ENCODE peak calls at places on chromosomes 5 and 9, in five cellular contexts. A, H, T, G and B are unnamed samples.

GRCh38 chr5:29077451-29077850 is 2039.1 kb upstream of the CDH9 start:
- DNase-seq in H (no peak), G (no peak), A (no peak), T (peak; percentile 1), B (no peak)

GRCh38 chr5:16345454-16345853 is 120.1 kb downstream of the ZNF622 start:
- DNase-seq in T (no peak), G (peak; percentile 35), A (peak; percentile 21), H (no peak), B (no peak)

GRCh38 chr9:104783588-104783987 is 19.7 kb downstream of the NIPSNAP3B start:
- DNase-seq in T (no peak), A (peak; percentile 34), H (no peak), G (no peak), B (no peak)

GRCh38 chr5:171363846-171364245 is 23.8 kb upstream of the NPM1 start:
- DNase-seq in T (no peak), H (no peak), A (no peak), G (no peak), B (no peak)

GRCh38 chr5:159133041-159133741 is 33.5 kb upstream of the EBF1 start:
- DNase-seq in T (peak; percentile 38), A (peak; percentile 90), G (peak; percentile 56), H (peak; percentile 68), B (peak; percentile 62)

GRCh38 chr5:62268239-62268638 is 37.8 kb upstream of the KIF2A start:
- DNase-seq in T (peak; percentile 93), G (peak; percentile 8), H (peak; percentile 47), A (no peak), B (peak; percentile 25)

GRCh38 chr9:118529624-118530214 is 825.5 kb downstream of the TLR4 start:
- DNase-seq in T (no peak), G (no peak), A (peak; percentile 8), H (no peak), B (no peak)

GRCh38 chr5:117587111-117587510 is 1012.5 kb upstream of the SEMA6A start:
- DNase-seq in A (no peak), T (no peak), H (no peak), G (no peak), B (no peak)

GRCh38 chr5:146248536-146248935 is 45.1 kb downstream of the RBM27 start:
- DNase-seq in H (no peak), A (no peak), T (no peak), G (no peak), B (no peak)

GRCh38 chr9:4084440-4084818 is 215.4 kb downstream of the GLIS3 start:
- DNase-seq in T (no peak), G (no peak), A (no peak), H (peak; percentile 58), B (no peak)

GRCh38 chr5:177310757-177311173 is 933 bp downstream of the MXD3 start:
- DNase-seq in G (peak; percentile 67), A (peak; percentile 16), T (peak; percentile 20), H (no peak), B (peak; percentile 71)

GRCh38 chr5:98227489-98227888 is 546.0 kb upstream of the RGMB start:
- DNase-seq in T (no peak), H (no peak), A (no peak), G (no peak), B (no peak)

GRCh38 chr5:81450940-81451339 is 57.0 kb upstream of the ACOT12 start:
- DNase-seq in G (peak; percentile 29), T (peak; percentile 76), H (peak; percentile 48), A (peak; percentile 49), B (peak; percentile 24)

GRCh38 chr9:127642047-127642740 is 30.1 kb downstream of the STXBP1 start:
- DNase-seq in H (no peak), T (no peak), A (no peak), G (no peak), B (peak; percentile 26)

GRCh38 chr5:88544616-88545150 is 276.0 kb upstream of the TMEM161B start:
- DNase-seq in A (no peak), T (no peak), H (peak; percentile 6), G (no peak), B (no peak)

GRCh38 chr5:150623152-150623877 is 17.1 kb upstream of the SYNPO start:
- DNase-seq in G (no peak), H (no peak), A (no peak), T (no peak), B (no peak)

GRCh38 chr5:17248999-17249634 is 31.7 kb downstream of the BASP1 start:
- DNase-seq in T (peak; percentile 96), A (peak; percentile 98), G (no peak), H (peak; percentile 99), B (peak; percentile 65)

GRCh38 chr5:116444373-116445058 is 130.1 kb downstream of the SEMA6A start:
- DNase-seq in H (no peak), A (no peak), T (no peak), G (no peak), B (no peak)

GRCh38 chr9:127915325-127915752 is 1.5 kb downstream of the ST6GALNAC4 start:
- DNase-seq in T (no peak), A (peak; percentile 25), H (no peak), G (no peak), B (no peak)

GRCh38 chr5:144206136-144206535 is 35.5 kb downstream of the KCTD16 start:
- DNase-seq in A (peak; percentile 42), G (no peak), H (peak; percentile 37), T (no peak), B (no peak)

GRCh38 chr9:109499061-109499630 is 1.0 kb upstream of the PTPN3 start:
- DNase-seq in H (no peak), A (no peak), G (peak; percentile 27), T (no peak), B (no peak)

GRCh38 chr9:27184556-27185351 is 75.7 kb downstream of the TEK start:
- DNase-seq in T (no peak), H (no peak), A (peak; percentile 76), G (no peak), B (peak; percentile 92)

GRCh38 chr9:89442501-89442978 is 55.4 kb downstream of the SEMA4D start:
- DNase-seq in G (no peak), H (no peak), T (no peak), A (no peak), B (no peak)

GRCh38 chr5:55934117-55934613 is 60.6 kb downstream of the IL6ST start:
- DNase-seq in A (no peak), T (peak; percentile 8), H (peak; percentile 14), G (no peak), B (no peak)

GRCh38 chr9:136115206-136115605 is 3.5 kb downstream of the TMEM250 start:
- DNase-seq in T (no peak), H (no peak), G (no peak), A (no peak), B (no peak)

GRCh38 chr5:23169660-23170416 is 316.7 kb upstream of the CDH12 start:
- DNase-seq in T (no peak), H (no peak), A (no peak), G (peak; percentile 69), B (no peak)

GRCh38 chr9:134872482-134873231 is 8.0 kb upstream of the FCN2 start:
- DNase-seq in A (no peak), H (no peak), T (no peak), G (no peak), B (no peak)

GRCh38 chr5:124641154-124641792 is 105.2 kb downstream of the ZNF608 start:
- DNase-seq in A (no peak), T (no peak), G (no peak), H (no peak), B (no peak)

DNA sequence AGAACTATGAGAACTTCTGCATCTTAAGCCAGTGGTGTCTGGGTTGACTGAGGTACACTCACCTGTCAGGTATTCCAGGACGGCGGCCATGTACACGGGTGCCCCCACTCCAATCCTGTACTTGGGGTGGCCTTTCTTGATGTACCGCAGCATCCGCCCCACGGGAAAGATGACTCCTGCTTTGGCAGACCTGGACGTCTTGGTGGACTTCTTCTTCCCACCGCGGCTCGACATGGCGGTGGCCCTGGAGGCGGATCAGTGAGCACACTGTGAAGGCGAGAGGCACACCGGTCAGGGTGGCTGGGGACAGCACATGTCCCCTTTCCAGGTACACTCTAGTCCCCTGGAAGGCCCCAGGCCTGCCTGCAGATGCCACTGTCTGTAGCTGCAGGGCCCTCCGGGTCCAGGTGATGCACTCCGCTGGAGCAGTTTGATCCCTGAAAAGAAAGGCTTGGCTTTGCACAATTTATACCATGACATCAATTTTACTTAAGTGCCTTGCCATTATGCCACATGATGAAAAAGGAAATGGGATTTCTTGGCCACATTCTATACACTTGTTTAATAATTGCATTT is 10.1 kb downstream of the MACROH2A1 start:
- DNase-seq in A (no peak), H (no peak), G (no peak), T (no peak), B (no peak)
- H3K4me2 ChIP-seq in A (no peak overlapping the region), H (no peak overlapping the region), G (no peak overlapping the region), T (no peak overlapping the region), B (no peak overlapping the region)

GRCh38 chr5:180020176-180020575 is 51.4 kb downstream of the RNF130 start:
- DNase-seq in H (no peak), A (no peak), T (no peak), G (no peak), B (no peak)
- H3K4me2 ChIP-seq in H (no peak overlapping the region), A (no peak overlapping the region), T (no peak overlapping the region), G (no peak overlapping the region), B (no peak overlapping the region)

GRCh38 chr5:127796207-127796606 is 93.0 kb downstream of the CCDC192 start:
- DNase-seq in A (no peak), T (no peak), G (no peak), H (no peak), B (no peak)

GRCh38 chr5:127793879-127794278 is 90.7 kb downstream of the CCDC192 start:
- DNase-seq in A (no peak), G (no peak), H (no peak), T (no peak), B (no peak)

GRCh38 chr5:127802477-127802865 is 99.3 kb downstream of the CCDC192 start:
- DNase-seq in A (peak; percentile 42), G (no peak), H (peak; percentile 43), T (no peak), B (no peak)

GRCh38 chr5:127801751-127802476 is 98.7 kb downstream of the CCDC192 start:
- DNase-seq in G (no peak), H (peak; percentile 68), A (peak; percentile 59), T (no peak), B (peak; percentile 71)

DNA sequence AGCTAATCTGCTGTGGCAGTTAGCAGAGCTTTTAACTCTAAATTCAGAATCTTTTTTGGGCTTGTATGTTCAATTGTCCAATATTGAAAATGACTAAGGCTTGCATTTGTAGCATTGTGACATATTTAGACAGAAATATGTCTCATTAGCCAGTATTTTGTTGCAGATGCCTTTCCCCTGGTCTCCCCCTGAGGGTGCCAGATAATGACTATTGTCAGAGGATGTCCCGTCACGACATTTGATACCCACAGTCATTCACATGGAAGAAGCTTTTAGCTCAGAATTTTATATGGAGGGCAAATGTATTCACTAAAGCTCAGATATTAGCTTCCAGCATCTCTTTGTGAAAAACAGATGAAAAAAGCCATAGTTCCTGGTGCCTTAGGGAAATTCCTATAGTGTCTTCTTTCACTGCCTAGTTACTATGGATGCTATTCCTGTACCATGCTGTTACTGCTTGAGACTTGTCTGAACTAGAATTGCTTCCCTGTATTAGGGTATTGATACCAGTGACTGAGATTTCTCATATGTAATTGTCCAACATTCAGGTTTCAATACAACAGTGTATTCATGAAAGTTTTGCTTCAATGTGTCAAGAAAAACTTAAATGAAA is 96.2 kb downstream of the CCDC192 start:
- DNase-seq in T (no peak), H (no peak), A (no peak), G (no peak), B (no peak)
- H3K4me2 ChIP-seq in T (no peak overlapping the region), H (no peak overlapping the region), A (no peak overlapping the region), G (peak overlapping the region; percentile 8), B (no peak overlapping the region)

DNA sequence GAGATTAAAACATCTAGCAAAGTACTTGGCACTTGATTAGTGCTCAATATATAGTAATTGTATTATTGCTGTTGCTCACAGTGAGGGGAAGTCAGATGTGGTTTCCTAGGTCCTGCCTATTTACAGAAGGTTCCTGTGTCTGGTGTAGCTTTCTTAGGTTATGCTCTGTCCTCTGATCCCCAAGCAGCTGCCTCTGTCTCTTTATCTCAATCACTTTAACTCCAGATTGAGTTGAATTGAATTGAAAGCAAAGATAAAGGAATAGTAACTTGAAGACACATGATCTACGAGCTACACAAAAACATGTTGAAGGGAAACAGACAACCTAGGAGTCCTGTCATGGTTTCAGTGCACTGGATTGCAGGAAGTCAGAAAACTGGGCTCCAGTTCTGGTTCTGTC is 113.9 kb upstream of the ADAMTSL1 start:
- DNase-seq in H (no peak), G (no peak), T (no peak), A (no peak), B (peak; percentile 82)
- H3K4me2 ChIP-seq in H (peak overlapping the region; percentile 37), G (no peak overlapping the region), T (no peak overlapping the region), A (peak overlapping the region; percentile 51), B (peak overlapping the region; percentile 84)